ENCODE peak calls at places on chromosomes 4 and X, in nine cellular contexts. H, B, I, F, U, S, C, Z and M are unnamed samples.

GRCh38 chrX:49199906-49200771 is at the start of gene SYP:
- DNase-seq in U (peak; percentile 96), F (peak; percentile 92), H (peak; percentile 88), B (peak; percentile 88), C (peak; percentile 87), Z (peak; percentile 92), I (peak; percentile 82), S (peak; percentile 52), M (peak; percentile 93)

GRCh38 chrX:102985182-102985581 is 48.1 kb downstream of the RAB40AL start:
- DNase-seq in F (no peak), S (no peak), C (no peak), B (no peak), U (no peak), H (no peak), Z (no peak), I (no peak), M (no peak)

GRCh38 chrX:9677098-9677739 is 88.4 kb downstream of the GPR143 start:
- DNase-seq in C (no peak), I (peak; percentile 64), S (peak; percentile 54), U (peak; percentile 78), H (peak; percentile 23), Z (peak; percentile 65), F (no peak), B (no peak), M (no peak)

GRCh38 chrX:12975999-12976558 is 1.2 kb downstream of the TMSB4X start:
- DNase-seq in C (peak; percentile 79), I (peak; percentile 36), U (no peak), H (peak; percentile 60), B (peak; percentile 54), Z (peak; percentile 69), S (no peak), F (peak; percentile 80), M (peak; percentile 34)

GRCh38 chr4:54473077-54473545 is 184.6 kb upstream of the KIT start:
- DNase-seq in H (peak; percentile 46), S (peak; percentile 36), B (no peak), I (peak; percentile 14), Z (no peak), F (no peak), C (no peak), U (no peak), M (no peak)

GRCh38 chr4:110211770-110212061 is 13.3 kb upstream of the ELOVL6 start:
- DNase-seq in H (no peak), Z (no peak), U (no peak), C (no peak), I (no peak), F (no peak), B (no peak), S (no peak), M (no peak)

GRCh38 chr4:155794589-155794988 is 35.8 kb downstream of the GUCY1B1 start:
- DNase-seq in U (no peak), Z (no peak), H (no peak), S (no peak), C (no peak), I (no peak), F (no peak), B (no peak), M (no peak)

GRCh38 chr4:110898290-110898689 is 275.4 kb upstream of the PITX2 start:
- DNase-seq in S (no peak), B (no peak), H (no peak), Z (no peak), U (no peak), I (no peak), F (no peak), C (peak; percentile 19), M (no peak)

GRCh38 chr4:76748649-76749048 is 149.3 kb downstream of the SOWAHB start:
- DNase-seq in Z (no peak), F (peak; percentile 51), U (no peak), I (peak; percentile 41), S (peak; percentile 28), B (peak; percentile 73), C (peak; percentile 9), H (peak; percentile 45), M (no peak)

GRCh38 chr4:89114100-89114499 is 2.8 kb downstream of the TIGD2 start:
- DNase-seq in C (no peak), I (no peak), Z (no peak), F (no peak), S (no peak), B (no peak), U (no peak), H (no peak), M (no peak)

GRCh38 chr4:32775049-32775448 is 2054.9 kb downstream of the PCDH7 start:
- DNase-seq in I (no peak), F (peak; percentile 57), B (peak; percentile 65), C (peak; percentile 58), U (no peak), S (peak; percentile 66), Z (no peak), H (no peak), M (no peak)

GRCh38 chr4:8295471-8295870 is 25.9 kb downstream of the HTRA3 start:
- DNase-seq in U (peak; percentile 42), I (no peak), C (no peak), Z (peak; percentile 23), F (no peak), H (no peak), B (no peak), S (no peak), M (peak; percentile 5)

GRCh38 chr4:31134720-31135119 is 414.6 kb downstream of the PCDH7 start:
- DNase-seq in I (no peak), Z (no peak), B (no peak), U (no peak), C (no peak), H (no peak), S (peak; percentile 7), F (no peak), M (no peak)

GRCh38 chrX:141469469-141469868 is 115.1 kb downstream of the SPANXA1 start:
- DNase-seq in I (peak; percentile 8), S (peak; percentile 41), C (no peak), F (no peak), H (peak; percentile 6), B (no peak), U (no peak), Z (no peak), M (no peak)

GRCh38 chr4:169283114-169283509 is 12.4 kb upstream of the SH3RF1 start:
- DNase-seq in U (no peak), B (no peak), H (peak; percentile 95), C (no peak), F (no peak), I (peak; percentile 92), S (peak; percentile 90), Z (no peak), M (no peak)

GRCh38 chr4:128525387-128525786 is 237.8 kb upstream of the PGRMC2 start:
- DNase-seq in B (no peak), F (no peak), C (no peak), Z (no peak), S (no peak), H (peak; percentile 91), I (peak; percentile 49), U (no peak), M (no peak)

GRCh38 chr4:128519163-128519810 is 231.7 kb upstream of the PGRMC2 start:
- DNase-seq in F (no peak), B (no peak), U (no peak), C (no peak), S (no peak), I (peak; percentile 23), Z (no peak), H (peak; percentile 33), M (peak; percentile 39)

GRCh38 chr4:128521156-128521555 is 233.5 kb upstream of the PGRMC2 start:
- DNase-seq in F (no peak), H (peak; percentile 56), U (no peak), S (no peak), B (no peak), Z (no peak), C (no peak), I (peak; percentile 49), M (no peak)

GRCh38 chr4:128524311-128524710 is 236.7 kb upstream of the PGRMC2 start:
- DNase-seq in I (peak; percentile 65), H (peak; percentile 96), Z (peak; percentile 72), C (no peak), S (peak; percentile 66), B (no peak), F (no peak), U (no peak), M (peak; percentile 44)

GRCh38 chr4:128521634-128522253 is 234.1 kb upstream of the PGRMC2 start:
- DNase-seq in F (no peak), Z (no peak), B (no peak), I (peak; percentile 59), U (no peak), C (no peak), H (peak; percentile 50), S (no peak), M (no peak)
- H3K4me1 ChIP-seq in F (no peaks in the 10 kb centered on the region), Z (peaks cover 5% of the 10 kb centered on the region), B (no peaks in the 10 kb centered on the region), I (peaks cover 31% of the 10 kb centered on the region), U (no peaks in the 10 kb centered on the region), C (no peaks in the 10 kb centered on the region), H (peaks cover 72% of the 10 kb centered on the region), S (peaks cover 35% of the 10 kb centered on the region), M (peaks cover 27% of the 10 kb centered on the region)

GRCh38 chr4:118762753-118763477 is 73.0 kb downstream of the SEC24D start:
- DNase-seq in S (no peak), C (no peak), H (peak; percentile 42), Z (no peak), B (no peak), I (no peak), U (no peak), F (no peak), M (no peak)

GRCh38 chr4:118760493-118760892 is 75.3 kb downstream of the METTL14 start:
- DNase-seq in B (no peak), U (no peak), C (peak; percentile 85), H (no peak), F (no peak), S (no peak), I (no peak), Z (no peak), M (no peak)

GRCh38 chr4:118760092-118760491 is 74.9 kb downstream of the METTL14 start:
- DNase-seq in C (peak; percentile 66), I (no peak), U (no peak), S (no peak), F (no peak), B (no peak), H (no peak), Z (no peak), M (no peak)

GRCh38 chr4:118762146-118762545 is 73.8 kb downstream of the SEC24D start:
- DNase-seq in C (no peak), Z (no peak), U (no peak), B (no peak), F (no peak), S (no peak), H (no peak), I (no peak), M (no peak)

GRCh38 chr4:118761387-118762016 is 74.4 kb downstream of the SEC24D start:
- DNase-seq in I (no peak), S (no peak), C (no peak), U (no peak), H (no peak), B (no peak), Z (no peak), F (no peak), M (no peak)
- H3K4me1 ChIP-seq in I (peaks cover 26% of the 10 kb centered on the region), S (peaks cover 20% of the 10 kb centered on the region), C (peaks cover 59% of the 10 kb centered on the region), U (no peaks in the 10 kb centered on the region), H (peaks cover 78% of the 10 kb centered on the region), B (no peaks in the 10 kb centered on the region), Z (peaks cover 2% of the 10 kb centered on the region), F (no peaks in the 10 kb centered on the region), M (peaks cover 35% of the 10 kb centered on the region)

GRCh38 chr4:74111576-74111975 is 12.6 kb upstream of the CXCL2 start:
- DNase-seq in B (no peak), F (no peak), C (no peak), H (no peak), I (no peak), S (no peak), Z (no peak), U (no peak), M (no peak)
- H3K4me1 ChIP-seq in B (no peaks in the 10 kb centered on the region), F (no peaks in the 10 kb centered on the region), C (no peaks in the 10 kb centered on the region), H (peaks cover 74% of the 10 kb centered on the region), I (peaks cover 10% of the 10 kb centered on the region), S (peaks cover 71% of the 10 kb centered on the region), Z (no peaks in the 10 kb centered on the region), U (no peaks in the 10 kb centered on the region), M (peaks cover 12% of the 10 kb centered on the region)

GRCh38 chr4:3303445-3303824 is 10.6 kb downstream of the RGS12 start:
- DNase-seq in H (no peak), C (no peak), I (no peak), U (no peak), Z (no peak), S (no peak), B (no peak), F (no peak), M (no peak)
- H3K4me1 ChIP-seq in H (peaks cover 14% of the 10 kb centered on the region), C (peaks cover 29% of the 10 kb centered on the region), I (peaks cover 23% of the 10 kb centered on the region), U (no peaks in the 10 kb centered on the region), Z (no peaks in the 10 kb centered on the region), S (no peaks in the 10 kb centered on the region), B (no peaks in the 10 kb centered on the region), F (peaks cover 56% of the 10 kb centered on the region), M (peaks cover 46% of the 10 kb centered on the region)